ENCODE peak calls at places on chromosomes 5 and 9, in seven cellular contexts. C is small intestine; T is CD4-positive, alpha-beta T cell; O is CD8-positive, alpha-beta T cell; J is brain microvascular endothelial cell; R is A549; W is suprapubic skin. N is an unnamed sample.

GRCh38 chr9:113508111-113508749 is 44.7 kb downstream of the RGS3 start:
- DNase-seq in R (peak; percentile 26), O (no peak), T (no peak), J (no peak), C (peak; percentile 96), W (no peak), N (no peak)

GRCh38 chr5:81525690-81526089 is 131.8 kb upstream of the ACOT12 start:
- DNase-seq in R (no peak), T (no peak), W (no peak), J (no peak), O (no peak), C (no peak), N (no peak)

GRCh38 chr5:72611111-72611724 is 104.0 kb upstream of the ZNF366 start:
- DNase-seq in C (peak; percentile 67), J (peak; percentile 72), T (peak; percentile 48), O (peak; percentile 55), W (peak; percentile 73), R (peak; percentile 78), N (peak; percentile 62)

GRCh38 chr5:111697881-111698757 is 58.9 kb downstream of the NREP start:
- DNase-seq in O (no peak), C (no peak), W (no peak), T (no peak), J (peak; percentile 39), R (no peak), N (peak; percentile 8)

GRCh38 chr5:126354012-126354856 is 69.0 kb upstream of the GRAMD2B start:
- DNase-seq in J (peak; percentile 96), R (peak; percentile 45), O (no peak), W (no peak), C (peak; percentile 75), T (no peak), N (no peak)

GRCh38 chr5:152124413-152125082 is 199.9 kb upstream of the GLRA1 start:
- DNase-seq in T (no peak), C (no peak), W (no peak), O (no peak), J (no peak), R (no peak), N (no peak)

GRCh38 chr5:137778772-137779564 is 24.8 kb upstream of the HNRNPA0 start:
- DNase-seq in R (no peak), C (peak; percentile 51), O (no peak), T (no peak), W (no peak), J (no peak), N (no peak)

GRCh38 chr9:5621327-5621726 is 7.6 kb upstream of the RIC1 start:
- DNase-seq in O (no peak), W (no peak), C (no peak), J (peak; percentile 84), R (peak; percentile 12), T (no peak), N (no peak)

GRCh38 chr5:73295447-73295846 is 122.5 kb downstream of the TMEM174 start:
- DNase-seq in J (no peak), C (no peak), R (no peak), T (no peak), W (no peak), O (no peak), N (no peak)

GRCh38 chr5:127892467-127893207 is 189.4 kb downstream of the CCDC192 start:
- DNase-seq in W (no peak), J (peak; percentile 78), C (peak; percentile 18), T (no peak), R (no peak), O (no peak), N (no peak)

GRCh38 chr5:88660947-88661869 is 221.8 kb downstream of the MEF2C start:
- DNase-seq in R (peak; percentile 87), T (no peak), C (no peak), O (no peak), J (peak; percentile 79), W (no peak), N (peak; percentile 94)

GRCh38 chr5:172506921-172507320 is 52.6 kb upstream of the SH3PXD2B start:
- DNase-seq in R (no peak), T (no peak), J (no peak), W (peak; percentile 24), C (no peak), O (peak; percentile 11), N (no peak)

GRCh38 chr5:68932830-68933434 is 160.9 kb upstream of the SLC30A5 start:
- DNase-seq in J (no peak), W (no peak), T (no peak), O (no peak), C (no peak), R (no peak), N (no peak)

GRCh38 chr5:59330680-59331079 is 562.8 kb downstream of the PDE4D start:
- DNase-seq in O (no peak), W (no peak), T (no peak), R (no peak), J (no peak), C (no peak), N (no peak)

GRCh38 chr5:67360047-67360446 is 163.4 kb upstream of the CD180 start:
- DNase-seq in C (no peak), J (no peak), O (no peak), T (no peak), W (no peak), R (no peak), N (no peak)

GRCh38 chr5:17234384-17234783 is 17.0 kb downstream of the BASP1 start:
- DNase-seq in R (no peak), J (no peak), O (no peak), T (no peak), C (no peak), W (no peak), N (no peak)

GRCh38 chr9:127833555-127833954 is 20.9 kb downstream of the ENG start:
- DNase-seq in W (no peak), R (no peak), J (no peak), T (no peak), O (no peak), C (no peak), N (no peak)

GRCh38 chr5:56516034-56516433 is 282.9 kb upstream of the ANKRD55 start:
- DNase-seq in J (no peak), T (no peak), O (no peak), C (peak; percentile 70), W (no peak), R (no peak), N (no peak)

GRCh38 chr5:10624679-10625078 is 60.8 kb downstream of the ANKRD33B start:
- DNase-seq in T (no peak), C (no peak), W (no peak), O (no peak), R (no peak), J (no peak), N (no peak)

GRCh38 chr9:125189011-125189360 is 617 bp downstream of the PPP6C start:
- DNase-seq in J (no peak), T (peak; percentile 44), W (peak; percentile 78), C (peak; percentile 24), O (peak; percentile 59), R (no peak), N (no peak)

GRCh38 chr5:42951847-42952411 is 88.2 kb downstream of the ANXA2R start:
- DNase-seq in R (no peak), T (peak; percentile 60), C (peak; percentile 25), W (no peak), O (peak; percentile 81), J (peak; percentile 25), N (no peak)

GRCh38 chr5:60365001-60365400 is 335.0 kb downstream of the DEPDC1B start:
- DNase-seq in O (no peak), W (no peak), T (no peak), C (no peak), J (no peak), R (no peak), N (no peak)

GRCh38 chr5:84085387-84086041 is 299.2 kb downstream of the EDIL3 start:
- DNase-seq in J (no peak), W (no peak), O (no peak), C (no peak), R (no peak), T (no peak), N (no peak)

GRCh38 chr9:133028221-133028620 is 2.6 kb upstream of the GTF3C5 start:
- DNase-seq in O (no peak), W (no peak), C (no peak), J (no peak), T (no peak), R (no peak), N (no peak)

GRCh38 chr5:1507961-1508678 is 15.6 kb downstream of the LPCAT1 start:
- DNase-seq in O (no peak), C (no peak), T (no peak), R (no peak), W (peak; percentile 52), J (no peak), N (no peak)

GRCh38 chr9:131672451-131672850 is 67.4 kb downstream of the RAPGEF1 start:
- DNase-seq in J (no peak), W (no peak), O (no peak), C (no peak), R (no peak), T (no peak), N (no peak)

GRCh38 chr5:141663506-141663905 is 12.3 kb upstream of the FCHSD1 start:
- DNase-seq in T (no peak), J (no peak), W (no peak), O (no peak), R (no peak), C (no peak), N (no peak)

GRCh38 chr9:116897181-116897580 is 210.1 kb downstream of the TRIM32 start:
- DNase-seq in J (no peak), O (no peak), W (no peak), C (no peak), R (no peak), T (no peak), N (no peak)

GRCh38 chr5:34555699-34556513 is 100.2 kb upstream of the RAI14 start:
- DNase-seq in R (no peak), T (no peak), C (peak; percentile 89), W (no peak), O (no peak), J (no peak), N (no peak)

GRCh38 chr9:120872775-120873502 is 4.0 kb downstream of the PHF19 start:
- DNase-seq in R (no peak), T (no peak), W (no peak), O (no peak), J (no peak), C (no peak), N (no peak)
- H3K27ac ChIP-seq in R (peak overlapping the region; percentile 99), T (peak overlapping the region; percentile 22), W (no peak overlapping the region), O (no peak overlapping the region), J (no peak overlapping the region), C (no peak overlapping the region), N (no peak overlapping the region)

GRCh38 chr5:142872795-142873194 is 102.6 kb downstream of the ARHGAP26 start:
- DNase-seq in C (peak; percentile 78), R (no peak), O (no peak), W (no peak), T (no peak), J (peak; percentile 68), N (no peak)
- H3K27ac ChIP-seq in C (peak overlapping the region; percentile 82), R (peak overlapping the region; percentile 82), O (no peak overlapping the region), W (no peak overlapping the region), T (no peak overlapping the region), J (peak overlapping the region; percentile 19), N (no peak overlapping the region)

DNA sequence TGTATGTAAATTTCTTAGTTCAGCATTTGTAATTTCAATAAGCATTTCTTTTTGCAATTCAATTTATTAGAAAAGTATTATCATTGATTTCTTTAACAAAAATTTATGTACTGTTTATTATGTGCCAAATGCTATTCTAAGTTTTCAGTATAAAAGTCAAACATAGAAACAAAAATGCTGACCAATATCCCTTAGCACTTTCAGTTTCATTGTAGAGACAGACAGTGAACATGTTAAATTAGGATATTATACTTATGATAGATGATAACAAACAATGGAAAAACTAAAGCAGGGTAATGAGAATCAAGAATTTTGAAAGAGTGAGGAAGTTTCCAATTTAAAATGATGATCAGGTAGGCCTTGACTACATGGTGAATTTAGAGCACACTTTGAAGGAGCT is 1106.0 kb downstream of the TAF11L14 start:
- DNase-seq in C (no peak), O (no peak), T (no peak), W (no peak), R (no peak), J (no peak), N (no peak)
- H3K27ac ChIP-seq in C (no peak overlapping the region), O (no peak overlapping the region), T (no peak overlapping the region), W (no peak overlapping the region), R (no peak overlapping the region), J (no peak overlapping the region), N (no peak overlapping the region)

GRCh38 chr5:6903934-6904333 is 190.7 kb downstream of the TENT4A start:
- DNase-seq in T (no peak), O (no peak), W (no peak), C (no peak), R (no peak), J (no peak), N (no peak)
- H3K27ac ChIP-seq in T (no peak overlapping the region), O (no peak overlapping the region), W (no peak overlapping the region), C (no peak overlapping the region), R (no peak overlapping the region), J (no peak overlapping the region), N (no peak overlapping the region)

N was measured in substantia nigra.